ENCODE peak calls at places on chromosomes 16 and 17, in four cellular contexts. One of them, this sample, is unnamed.

GRCh38 chr17:13806023-13806553 is 204.4 kb upstream of the HS3ST3A1 start:
- DNase-seq in astrocyte of the spinal cord: no peak
- DNase-seq in fibroblast of pulmonary artery: no peak
- DNase-seq in cardiac muscle cell: no peak
- DNase-seq in this sample: no peak

GRCh38 chr16:77385481-77385880 is 49.4 kb downstream of the ADAMTS18 start:
- DNase-seq in astrocyte of the spinal cord: no peak
- DNase-seq in fibroblast of pulmonary artery: no peak
- DNase-seq in cardiac muscle cell: no peak
- DNase-seq in this sample: no peak

GRCh38 chr17:66737524-66737923 is 97.4 kb upstream of the CACNG5 start:
- DNase-seq in astrocyte of the spinal cord: peak
- DNase-seq in fibroblast of pulmonary artery: peak
- DNase-seq in cardiac muscle cell: peak
- DNase-seq in this sample: no peak

GRCh38 chr16:56625140-56625942 is at the start of gene MT1E:
- DNase-seq in astrocyte of the spinal cord: peak
- DNase-seq in fibroblast of pulmonary artery: peak
- DNase-seq in cardiac muscle cell: peak
- DNase-seq in this sample: no peak

GRCh38 chr16:4064950-4065352 is 51.3 kb downstream of the ADCY9 start:
- DNase-seq in astrocyte of the spinal cord: no peak
- DNase-seq in fibroblast of pulmonary artery: no peak
- DNase-seq in cardiac muscle cell: no peak
- DNase-seq in this sample: no peak

GRCh38 chr17:81533713-81534141 is 5.5 kb downstream of the FSCN2 start:
- DNase-seq in astrocyte of the spinal cord: no peak
- DNase-seq in fibroblast of pulmonary artery: no peak
- DNase-seq in cardiac muscle cell: no peak
- DNase-seq in this sample: no peak

GRCh38 chr16:12208341-12209035 is 232.0 kb downstream of the SNX29 start:
- DNase-seq in astrocyte of the spinal cord: no peak
- DNase-seq in fibroblast of pulmonary artery: no peak
- DNase-seq in cardiac muscle cell: no peak
- DNase-seq in this sample: no peak

GRCh38 chr17:27944546-27945332 is 51.6 kb upstream of the LYRM9 start:
- DNase-seq in astrocyte of the spinal cord: no peak
- DNase-seq in fibroblast of pulmonary artery: no peak
- DNase-seq in cardiac muscle cell: no peak
- DNase-seq in this sample: no peak

GRCh38 chr17:6708357-6708961 is 4.7 kb downstream of the SLC13A5 start:
- DNase-seq in astrocyte of the spinal cord: no peak
- DNase-seq in fibroblast of pulmonary artery: no peak
- DNase-seq in cardiac muscle cell: no peak
- DNase-seq in this sample: no peak

GRCh38 chr17:70166571-70166970 is 2.8 kb upstream of the KCNJ2 start:
- DNase-seq in astrocyte of the spinal cord: no peak
- DNase-seq in fibroblast of pulmonary artery: no peak
- DNase-seq in cardiac muscle cell: no peak
- DNase-seq in this sample: no peak

GRCh38 chr17:41863074-41863843 is 2.0 kb downstream of the KLHL11 start:
- DNase-seq in astrocyte of the spinal cord: no peak
- DNase-seq in fibroblast of pulmonary artery: no peak
- DNase-seq in cardiac muscle cell: no peak
- DNase-seq in this sample: no peak

GRCh38 chr17:83173180-83173996 is 94.0 kb downstream of the METRNL start:
- DNase-seq in astrocyte of the spinal cord: no peak
- DNase-seq in fibroblast of pulmonary artery: no peak
- DNase-seq in cardiac muscle cell: no peak
- DNase-seq in this sample: peak

GRCh38 chr17:2776589-2777241 is 19.5 kb upstream of the RAP1GAP2 start:
- DNase-seq in astrocyte of the spinal cord: no peak
- DNase-seq in fibroblast of pulmonary artery: no peak
- DNase-seq in cardiac muscle cell: peak
- DNase-seq in this sample: no peak

GRCh38 chr17:3531266-3532101 is 26.1 kb downstream of the TRPV3 start:
- DNase-seq in astrocyte of the spinal cord: no peak
- DNase-seq in fibroblast of pulmonary artery: no peak
- DNase-seq in cardiac muscle cell: no peak
- DNase-seq in this sample: peak

GRCh38 chr17:43940630-43941029 is 1.6 kb downstream of the PPY start:
- DNase-seq in astrocyte of the spinal cord: peak
- DNase-seq in fibroblast of pulmonary artery: peak
- DNase-seq in cardiac muscle cell: peak
- DNase-seq in this sample: no peak

GRCh38 chr17:7557147-7557764 is 1.3 kb upstream of the TNFSF13 start:
- DNase-seq in astrocyte of the spinal cord: no peak
- DNase-seq in fibroblast of pulmonary artery: no peak
- DNase-seq in cardiac muscle cell: no peak
- DNase-seq in this sample: no peak

GRCh38 chr16:53704445-53704813 is 473 bp downstream of the FTO start:
- DNase-seq in astrocyte of the spinal cord: peak
- DNase-seq in fibroblast of pulmonary artery: no peak
- DNase-seq in cardiac muscle cell: no peak
- DNase-seq in this sample: no peak

GRCh38 chr16:19463468-19464315 is 46.0 kb downstream of the TMC5 start:
- DNase-seq in astrocyte of the spinal cord: no peak
- DNase-seq in fibroblast of pulmonary artery: no peak
- DNase-seq in cardiac muscle cell: no peak
- DNase-seq in this sample: no peak

GRCh38 chr17:38879878-38880727 is 10.2 kb downstream of the LASP1 start:
- DNase-seq in astrocyte of the spinal cord: peak
- DNase-seq in fibroblast of pulmonary artery: peak
- DNase-seq in cardiac muscle cell: peak
- DNase-seq in this sample: no peak

GRCh38 chr17:40564883-40565744 is at the start of gene CCR7:
- DNase-seq in astrocyte of the spinal cord: no peak
- DNase-seq in fibroblast of pulmonary artery: no peak
- DNase-seq in cardiac muscle cell: no peak
- DNase-seq in this sample: peak

GRCh38 chr17:57522436-57523005 is 222.6 kb downstream of the CCDC182 start:
- DNase-seq in astrocyte of the spinal cord: no peak
- DNase-seq in fibroblast of pulmonary artery: no peak
- DNase-seq in cardiac muscle cell: peak
- DNase-seq in this sample: no peak

GRCh38 chr16:27429981-27430441 is 28.0 kb downstream of the IL21R start:
- DNase-seq in astrocyte of the spinal cord: no peak
- DNase-seq in fibroblast of pulmonary artery: no peak
- DNase-seq in cardiac muscle cell: no peak
- DNase-seq in this sample: peak

GRCh38 chr16:53090591-53091507 is 36.1 kb downstream of the CHD9 start:
- DNase-seq in astrocyte of the spinal cord: peak
- DNase-seq in fibroblast of pulmonary artery: peak
- DNase-seq in cardiac muscle cell: no peak
- DNase-seq in this sample: peak

GRCh38 chr17:21129023-21129681 is 2.4 kb downstream of the DHRS7B start:
- DNase-seq in astrocyte of the spinal cord: peak
- DNase-seq in fibroblast of pulmonary artery: peak
- DNase-seq in cardiac muscle cell: peak
- DNase-seq in this sample: no peak

GRCh38 chr17:37405955-37406634 is 541 bp downstream of the ACACA start:
- DNase-seq in astrocyte of the spinal cord: peak
- DNase-seq in fibroblast of pulmonary artery: no peak
- DNase-seq in cardiac muscle cell: no peak
- DNase-seq in this sample: no peak

GRCh38 chr17:28599311-28600184 is 723 bp upstream of the SPAG5 start:
- DNase-seq in astrocyte of the spinal cord: peak
- DNase-seq in fibroblast of pulmonary artery: peak
- DNase-seq in cardiac muscle cell: no peak
- DNase-seq in this sample: peak

GRCh38 chr16:7218936-7219335 is 113.7 kb upstream of the RBFOX1 start:
- DNase-seq in astrocyte of the spinal cord: no peak
- DNase-seq in fibroblast of pulmonary artery: no peak
- DNase-seq in cardiac muscle cell: no peak
- DNase-seq in this sample: no peak

GRCh38 chr16:51870460-51870859 is 676.5 kb downstream of the TOX3 start:
- DNase-seq in astrocyte of the spinal cord: no peak
- DNase-seq in fibroblast of pulmonary artery: no peak
- DNase-seq in cardiac muscle cell: no peak
- DNase-seq in this sample: no peak

GRCh38 chr16:71883849-71884638 is at the start of gene ZNF821:
- DNase-seq in astrocyte of the spinal cord: peak
- DNase-seq in fibroblast of pulmonary artery: peak
- DNase-seq in cardiac muscle cell: peak
- DNase-seq in this sample: peak

GRCh38 chr17:30310562-30310961 is 18.8 kb upstream of the BLMH start:
- DNase-seq in astrocyte of the spinal cord: no peak
- DNase-seq in fibroblast of pulmonary artery: no peak
- DNase-seq in cardiac muscle cell: no peak
- DNase-seq in this sample: no peak

GRCh38 chr16:82067042-82067809 is 32.2 kb downstream of the HSD17B2 start:
- DNase-seq in astrocyte of the spinal cord: peak
- DNase-seq in fibroblast of pulmonary artery: no peak
- DNase-seq in cardiac muscle cell: no peak
- DNase-seq in this sample: no peak

GRCh38 chr16:51388516-51388951 is 237.5 kb upstream of the SALL1 start:
- DNase-seq in astrocyte of the spinal cord: no peak
- DNase-seq in fibroblast of pulmonary artery: no peak
- DNase-seq in cardiac muscle cell: no peak
- DNase-seq in this sample: no peak

GRCh38 chr17:4833178-4833940 is at the start of gene MINK1:
- DNase-seq in astrocyte of the spinal cord: peak
- DNase-seq in fibroblast of pulmonary artery: peak
- DNase-seq in cardiac muscle cell: peak
- DNase-seq in this sample: peak

GRCh38 chr17:1109606-1110523 is 69.9 kb downstream of the ABR start:
- DNase-seq in astrocyte of the spinal cord: no peak
- DNase-seq in fibroblast of pulmonary artery: no peak
- DNase-seq in cardiac muscle cell: peak
- DNase-seq in this sample: peak

GRCh38 chr17:32495347-32496253 is 8.8 kb downstream of the CDK5R1 start:
- DNase-seq in astrocyte of the spinal cord: peak
- DNase-seq in fibroblast of pulmonary artery: peak
- DNase-seq in cardiac muscle cell: peak
- DNase-seq in this sample: peak

GRCh38 chr17:59365383-59365981 is 34.0 kb downstream of the YPEL2 start:
- DNase-seq in astrocyte of the spinal cord: no peak
- DNase-seq in fibroblast of pulmonary artery: no peak
- DNase-seq in cardiac muscle cell: peak
- DNase-seq in this sample: no peak

GRCh38 chr17:59361916-59362810 is 30.7 kb downstream of the YPEL2 start:
- DNase-seq in astrocyte of the spinal cord: peak
- DNase-seq in fibroblast of pulmonary artery: peak
- DNase-seq in cardiac muscle cell: no peak
- DNase-seq in this sample: no peak

GRCh38 chr17:59361386-59361785 is 29.9 kb downstream of the YPEL2 start:
- DNase-seq in astrocyte of the spinal cord: peak
- DNase-seq in fibroblast of pulmonary artery: peak
- DNase-seq in cardiac muscle cell: no peak
- DNase-seq in this sample: no peak

GRCh38 chr17:59366040-59366757 is 34.7 kb downstream of the YPEL2 start:
- DNase-seq in astrocyte of the spinal cord: no peak
- DNase-seq in fibroblast of pulmonary artery: no peak
- DNase-seq in cardiac muscle cell: no peak
- DNase-seq in this sample: no peak

GRCh38 chr17:59362811-59363205 is 31.4 kb downstream of the YPEL2 start:
- DNase-seq in astrocyte of the spinal cord: no peak
- DNase-seq in fibroblast of pulmonary artery: peak
- DNase-seq in cardiac muscle cell: no peak
- DNase-seq in this sample: no peak
- H3K4me3 ChIP-seq in astrocyte of the spinal cord: no peak
- H3K4me3 ChIP-seq in fibroblast of pulmonary artery: no peak
- H3K4me3 ChIP-seq in cardiac muscle cell: no peak
- H3K4me3 ChIP-seq in this sample: no peak

DNA sequence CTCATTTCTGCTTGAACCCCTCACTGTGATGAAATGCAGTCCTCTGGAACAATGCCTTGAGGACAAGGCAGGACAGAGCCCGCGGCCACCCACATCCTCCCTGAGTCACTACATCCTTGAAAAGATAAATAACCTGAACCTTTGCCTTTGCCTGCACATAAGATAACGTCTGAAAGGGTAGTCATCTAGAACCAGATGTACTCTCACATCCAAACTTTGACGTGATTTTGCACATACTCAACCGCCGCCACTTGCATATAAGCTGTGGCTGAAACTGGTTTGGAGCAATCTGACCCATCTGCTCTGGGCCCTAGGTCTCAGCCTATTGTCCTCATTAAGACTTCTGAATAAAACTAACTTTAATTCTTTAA is 252.1 kb downstream of the PHKB start:
- DNase-seq in astrocyte of the spinal cord: peak
- DNase-seq in fibroblast of pulmonary artery: peak
- DNase-seq in cardiac muscle cell: no peak
- DNase-seq in this sample: no peak
- H3K4me3 ChIP-seq in astrocyte of the spinal cord: no peak
- H3K4me3 ChIP-seq in fibroblast of pulmonary artery: no peak
- H3K4me3 ChIP-seq in cardiac muscle cell: no peak
- H3K4me3 ChIP-seq in this sample: no peak

GRCh38 chr17:74211929-74212261 is 1.5 kb upstream of the TTYH2 start:
- DNase-seq in astrocyte of the spinal cord: no peak
- DNase-seq in fibroblast of pulmonary artery: no peak
- DNase-seq in cardiac muscle cell: no peak
- DNase-seq in this sample: no peak
- H3K4me3 ChIP-seq in astrocyte of the spinal cord: peak
- H3K4me3 ChIP-seq in fibroblast of pulmonary artery: peak
- H3K4me3 ChIP-seq in cardiac muscle cell: no peak
- H3K4me3 ChIP-seq in this sample: peak

GRCh38 chr17:78591263-78591671 is 14.1 kb upstream of the DNAH17 start:
- DNase-seq in astrocyte of the spinal cord: no peak
- DNase-seq in fibroblast of pulmonary artery: no peak
- DNase-seq in cardiac muscle cell: no peak
- DNase-seq in this sample: peak

GRCh38 chr17:78588258-78589030 is 11.2 kb upstream of the DNAH17 start:
- DNase-seq in astrocyte of the spinal cord: no peak
- DNase-seq in fibroblast of pulmonary artery: no peak
- DNase-seq in cardiac muscle cell: no peak
- DNase-seq in this sample: peak

GRCh38 chr17:78592991-78593329 is 15.8 kb upstream of the DNAH17 start:
- DNase-seq in astrocyte of the spinal cord: no peak
- DNase-seq in fibroblast of pulmonary artery: no peak
- DNase-seq in cardiac muscle cell: no peak
- DNase-seq in this sample: no peak

GRCh38 chr17:78589885-78590284 is 12.7 kb upstream of the DNAH17 start:
- DNase-seq in astrocyte of the spinal cord: no peak
- DNase-seq in fibroblast of pulmonary artery: no peak
- DNase-seq in cardiac muscle cell: no peak
- DNase-seq in this sample: peak

DNA sequence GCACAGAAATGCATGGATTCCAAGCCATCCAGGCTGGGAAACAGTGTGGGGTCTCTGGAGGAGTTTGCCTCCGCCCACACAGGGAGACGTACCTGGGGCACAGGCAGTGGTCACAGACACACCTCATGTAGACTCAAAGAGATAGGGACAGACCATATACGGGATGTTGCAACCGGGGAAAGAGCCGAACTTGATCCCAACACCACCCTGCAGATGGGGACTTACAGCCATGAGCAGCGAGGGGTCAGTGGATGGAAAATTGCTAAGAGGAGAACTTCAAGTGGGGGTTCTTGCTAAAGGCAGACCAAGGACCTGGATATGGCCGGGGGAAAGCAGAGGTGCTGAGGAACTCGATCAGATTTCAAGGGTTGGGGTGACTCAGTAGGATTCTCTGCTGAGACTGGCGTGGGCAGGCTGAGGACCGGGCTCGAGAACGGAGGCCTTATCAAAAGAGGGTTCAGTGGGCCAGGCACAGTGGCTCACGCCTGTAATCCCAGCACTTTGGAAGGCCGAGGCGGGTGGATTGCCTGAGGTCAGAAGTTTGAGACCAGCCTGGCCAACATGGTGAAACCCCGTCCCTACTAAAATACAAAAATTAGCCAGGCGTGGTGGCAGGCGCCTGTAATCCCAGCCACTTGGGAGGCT is 12.0 kb upstream of the DNAH17 start:
- DNase-seq in astrocyte of the spinal cord: no peak
- DNase-seq in fibroblast of pulmonary artery: no peak
- DNase-seq in cardiac muscle cell: no peak
- DNase-seq in this sample: peak
- H3K4me3 ChIP-seq in astrocyte of the spinal cord: no peak
- H3K4me3 ChIP-seq in fibroblast of pulmonary artery: no peak
- H3K4me3 ChIP-seq in cardiac muscle cell: no peak
- H3K4me3 ChIP-seq in this sample: no peak

This sample was measured in spleen.